ENCODE peak calls at places on chromosomes 5 and 9, in nine cellular contexts. One of them, this sample, is unnamed.

GRCh38 chr9:101398930-101399640 is 434 bp downstream of the ZNF189 start:
- DNase-seq in fibroblast of the aortic adventitia: peak
- DNase-seq in MM.1S: peak
- DNase-seq in left ventricle myocardium inferior: no peak
- DNase-seq in right lobe of liver: peak
- DNase-seq in NB4: peak
- DNase-seq in HFF-Myc: no peak
- DNase-seq in pancreas: peak
- DNase-seq in BJ: no peak
- DNase-seq in this sample: no peak

GRCh38 chr5:111072949-111073682 is 1.6 kb downstream of the TSLP start:
- DNase-seq in fibroblast of the aortic adventitia: peak
- DNase-seq in MM.1S: peak
- DNase-seq in left ventricle myocardium inferior: peak
- DNase-seq in right lobe of liver: peak
- DNase-seq in NB4: peak
- DNase-seq in HFF-Myc: no peak
- DNase-seq in pancreas: peak
- DNase-seq in BJ: no peak
- DNase-seq in this sample: no peak

GRCh38 chr9:87497604-87498045 is at the start of gene DAPK1:
- DNase-seq in fibroblast of the aortic adventitia: peak
- DNase-seq in MM.1S: peak
- DNase-seq in left ventricle myocardium inferior: peak
- DNase-seq in right lobe of liver: peak
- DNase-seq in NB4: no peak
- DNase-seq in HFF-Myc: no peak
- DNase-seq in pancreas: peak
- DNase-seq in BJ: no peak
- DNase-seq in this sample: no peak

GRCh38 chr9:2418619-2419018 is 203.0 kb upstream of the VLDLR start:
- DNase-seq in fibroblast of the aortic adventitia: peak
- DNase-seq in MM.1S: no peak
- DNase-seq in left ventricle myocardium inferior: no peak
- DNase-seq in right lobe of liver: no peak
- DNase-seq in NB4: no peak
- DNase-seq in HFF-Myc: peak
- DNase-seq in pancreas: no peak
- DNase-seq in BJ: no peak
- DNase-seq in this sample: no peak

GRCh38 chr5:24633705-24634325 is 11.0 kb downstream of the CDH10 start:
- DNase-seq in fibroblast of the aortic adventitia: peak
- DNase-seq in MM.1S: peak
- DNase-seq in left ventricle myocardium inferior: no peak
- DNase-seq in right lobe of liver: no peak
- DNase-seq in NB4: peak
- DNase-seq in HFF-Myc: peak
- DNase-seq in pancreas: no peak
- DNase-seq in BJ: no peak
- DNase-seq in this sample: no peak

GRCh38 chr5:178291969-178292825 is 59.6 kb upstream of the PHYKPL start:
- DNase-seq in fibroblast of the aortic adventitia: no peak
- DNase-seq in MM.1S: no peak
- DNase-seq in left ventricle myocardium inferior: no peak
- DNase-seq in right lobe of liver: peak
- DNase-seq in NB4: no peak
- DNase-seq in HFF-Myc: no peak
- DNase-seq in pancreas: peak
- DNase-seq in BJ: no peak
- DNase-seq in this sample: no peak

GRCh38 chr9:86792136-86792535 is 155.2 kb downstream of the GAS1 start:
- DNase-seq in fibroblast of the aortic adventitia: no peak
- DNase-seq in MM.1S: no peak
- DNase-seq in left ventricle myocardium inferior: no peak
- DNase-seq in right lobe of liver: no peak
- DNase-seq in NB4: no peak
- DNase-seq in HFF-Myc: peak
- DNase-seq in pancreas: no peak
- DNase-seq in BJ: no peak
- DNase-seq in this sample: no peak

GRCh38 chr9:73565833-73566465 is 414.3 kb downstream of the ANXA1 start:
- DNase-seq in fibroblast of the aortic adventitia: peak
- DNase-seq in MM.1S: peak
- DNase-seq in left ventricle myocardium inferior: no peak
- DNase-seq in right lobe of liver: peak
- DNase-seq in NB4: peak
- DNase-seq in HFF-Myc: no peak
- DNase-seq in pancreas: no peak
- DNase-seq in BJ: no peak
- DNase-seq in this sample: no peak

GRCh38 chr5:81850494-81850893 is 99.6 kb upstream of the SSBP2 start:
- DNase-seq in fibroblast of the aortic adventitia: peak
- DNase-seq in MM.1S: no peak
- DNase-seq in left ventricle myocardium inferior: no peak
- DNase-seq in right lobe of liver: no peak
- DNase-seq in NB4: peak
- DNase-seq in HFF-Myc: no peak
- DNase-seq in pancreas: no peak
- DNase-seq in BJ: peak
- DNase-seq in this sample: no peak

GRCh38 chr5:1222621-1223277 is 2.4 kb upstream of the SLC6A18 start:
- DNase-seq in fibroblast of the aortic adventitia: no peak
- DNase-seq in MM.1S: no peak
- DNase-seq in left ventricle myocardium inferior: no peak
- DNase-seq in right lobe of liver: no peak
- DNase-seq in NB4: no peak
- DNase-seq in HFF-Myc: no peak
- DNase-seq in pancreas: no peak
- DNase-seq in BJ: no peak
- DNase-seq in this sample: no peak

GRCh38 chr5:3325206-3325605 is 270.4 kb upstream of the IRX1 start:
- DNase-seq in fibroblast of the aortic adventitia: no peak
- DNase-seq in MM.1S: no peak
- DNase-seq in left ventricle myocardium inferior: no peak
- DNase-seq in right lobe of liver: no peak
- DNase-seq in NB4: no peak
- DNase-seq in HFF-Myc: no peak
- DNase-seq in pancreas: no peak
- DNase-seq in BJ: no peak
- DNase-seq in this sample: no peak

DNA sequence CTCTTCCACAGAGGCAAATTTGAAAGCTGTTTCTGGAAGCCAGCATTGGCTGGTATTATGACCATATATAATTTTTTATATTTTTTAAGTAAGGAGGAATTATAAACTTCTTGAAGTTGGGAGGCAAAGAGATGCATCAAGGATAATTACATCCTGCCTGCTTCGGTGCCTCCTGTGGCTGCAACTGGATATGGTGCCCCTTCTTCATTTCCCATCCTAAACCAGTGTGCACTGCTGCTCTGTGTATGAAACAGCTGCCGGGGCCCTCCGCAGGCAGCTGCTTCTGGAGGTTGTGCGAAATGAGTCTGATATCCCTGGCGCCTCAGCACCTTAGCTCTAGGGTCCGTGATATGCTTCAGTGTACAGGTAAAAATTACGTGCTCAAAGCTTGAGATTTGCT is 304.2 kb downstream of the ENC1 start:
- DNase-seq in fibroblast of the aortic adventitia: no peak
- DNase-seq in MM.1S: no peak
- DNase-seq in left ventricle myocardium inferior: no peak
- DNase-seq in right lobe of liver: no peak
- DNase-seq in NB4: no peak
- DNase-seq in HFF-Myc: no peak
- DNase-seq in pancreas: no peak
- DNase-seq in BJ: no peak
- DNase-seq in this sample: no peak
- TF ChIP-seq CTCF in fibroblast of the aortic adventitia: no peak
- TF ChIP-seq CTCF in MM.1S: no peak
- TF ChIP-seq CTCF in left ventricle myocardium inferior: no peak
- TF ChIP-seq CTCF in right lobe of liver: no peak
- TF ChIP-seq CTCF in NB4: peak
- TF ChIP-seq CTCF in HFF-Myc: peak
- TF ChIP-seq CTCF in pancreas: no peak
- TF ChIP-seq CTCF in BJ: no peak
- TF ChIP-seq CTCF in this sample: no peak

GRCh38 chr5:69265931-69266330 is 31.2 kb downstream of the CDK7 start:
- DNase-seq in fibroblast of the aortic adventitia: no peak
- DNase-seq in MM.1S: no peak
- DNase-seq in left ventricle myocardium inferior: no peak
- DNase-seq in right lobe of liver: no peak
- DNase-seq in NB4: peak
- DNase-seq in HFF-Myc: no peak
- DNase-seq in pancreas: no peak
- DNase-seq in BJ: no peak
- DNase-seq in this sample: no peak
- TF ChIP-seq CTCF in fibroblast of the aortic adventitia: peak
- TF ChIP-seq CTCF in MM.1S: peak
- TF ChIP-seq CTCF in left ventricle myocardium inferior: no peak
- TF ChIP-seq CTCF in right lobe of liver: no peak
- TF ChIP-seq CTCF in NB4: peak
- TF ChIP-seq CTCF in HFF-Myc: peak
- TF ChIP-seq CTCF in pancreas: no peak
- TF ChIP-seq CTCF in BJ: peak
- TF ChIP-seq CTCF in this sample: peak

GRCh38 chr5:154997746-154998145 is 15.8 kb upstream of the KIF4B start:
- DNase-seq in fibroblast of the aortic adventitia: no peak
- DNase-seq in MM.1S: no peak
- DNase-seq in left ventricle myocardium inferior: no peak
- DNase-seq in right lobe of liver: no peak
- DNase-seq in NB4: no peak
- DNase-seq in HFF-Myc: no peak
- DNase-seq in pancreas: no peak
- DNase-seq in BJ: no peak
- DNase-seq in this sample: no peak

GRCh38 chr5:154999865-155000264 is 13.7 kb upstream of the KIF4B start:
- DNase-seq in fibroblast of the aortic adventitia: no peak
- DNase-seq in MM.1S: no peak
- DNase-seq in left ventricle myocardium inferior: no peak
- DNase-seq in right lobe of liver: no peak
- DNase-seq in NB4: no peak
- DNase-seq in HFF-Myc: no peak
- DNase-seq in pancreas: no peak
- DNase-seq in BJ: no peak
- DNase-seq in this sample: no peak

GRCh38 chr5:154993461-154993860 is 20.1 kb upstream of the KIF4B start:
- DNase-seq in fibroblast of the aortic adventitia: no peak
- DNase-seq in MM.1S: no peak
- DNase-seq in left ventricle myocardium inferior: no peak
- DNase-seq in right lobe of liver: no peak
- DNase-seq in NB4: peak
- DNase-seq in HFF-Myc: no peak
- DNase-seq in pancreas: no peak
- DNase-seq in BJ: no peak
- DNase-seq in this sample: no peak

GRCh38 chr5:155001523-155001922 is 12.0 kb upstream of the KIF4B start:
- DNase-seq in fibroblast of the aortic adventitia: no peak
- DNase-seq in MM.1S: no peak
- DNase-seq in left ventricle myocardium inferior: no peak
- DNase-seq in right lobe of liver: no peak
- DNase-seq in NB4: no peak
- DNase-seq in HFF-Myc: no peak
- DNase-seq in pancreas: no peak
- DNase-seq in BJ: no peak
- DNase-seq in this sample: no peak

DNA sequence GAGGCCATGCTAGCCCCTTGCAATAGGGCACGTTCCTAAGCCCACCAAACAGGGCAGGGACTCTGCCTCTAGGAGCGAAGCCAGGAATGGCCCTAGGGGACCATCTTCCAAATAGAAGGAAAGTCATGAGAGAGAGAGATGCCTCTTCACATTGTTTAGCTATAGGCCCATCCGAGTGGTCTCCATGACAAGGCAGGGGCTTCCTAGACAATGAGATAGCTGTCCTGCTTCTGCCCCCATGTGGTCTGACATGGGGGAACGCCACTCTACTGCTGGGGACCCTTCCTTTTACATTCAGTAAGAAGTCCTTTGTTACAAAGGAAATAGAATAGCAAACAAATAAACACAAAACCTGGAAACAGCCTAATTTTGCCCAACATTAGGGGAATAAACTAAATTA is 17.9 kb upstream of the KIF4B start:
- DNase-seq in fibroblast of the aortic adventitia: no peak
- DNase-seq in MM.1S: no peak
- DNase-seq in left ventricle myocardium inferior: no peak
- DNase-seq in right lobe of liver: no peak
- DNase-seq in NB4: peak
- DNase-seq in HFF-Myc: no peak
- DNase-seq in pancreas: no peak
- DNase-seq in BJ: no peak
- DNase-seq in this sample: no peak
- TF ChIP-seq CTCF in fibroblast of the aortic adventitia: no peak
- TF ChIP-seq CTCF in MM.1S: no peak
- TF ChIP-seq CTCF in left ventricle myocardium inferior: no peak
- TF ChIP-seq CTCF in right lobe of liver: no peak
- TF ChIP-seq CTCF in NB4: peak
- TF ChIP-seq CTCF in HFF-Myc: peak
- TF ChIP-seq CTCF in pancreas: no peak
- TF ChIP-seq CTCF in BJ: no peak
- TF ChIP-seq CTCF in this sample: peak

GRCh38 chr5:54146390-54146789 is 164.0 kb downstream of the ARL15 start:
- DNase-seq in fibroblast of the aortic adventitia: peak
- DNase-seq in MM.1S: no peak
- DNase-seq in left ventricle myocardium inferior: no peak
- DNase-seq in right lobe of liver: no peak
- DNase-seq in NB4: no peak
- DNase-seq in HFF-Myc: no peak
- DNase-seq in pancreas: no peak
- DNase-seq in BJ: no peak
- DNase-seq in this sample: no peak

GRCh38 chr5:54148858-54149257 is 161.5 kb downstream of the ARL15 start:
- DNase-seq in fibroblast of the aortic adventitia: no peak
- DNase-seq in MM.1S: no peak
- DNase-seq in left ventricle myocardium inferior: no peak
- DNase-seq in right lobe of liver: no peak
- DNase-seq in NB4: no peak
- DNase-seq in HFF-Myc: no peak
- DNase-seq in pancreas: no peak
- DNase-seq in BJ: no peak
- DNase-seq in this sample: no peak

GRCh38 chr5:54146906-54147305 is 163.5 kb downstream of the ARL15 start:
- DNase-seq in fibroblast of the aortic adventitia: peak
- DNase-seq in MM.1S: no peak
- DNase-seq in left ventricle myocardium inferior: no peak
- DNase-seq in right lobe of liver: no peak
- DNase-seq in NB4: no peak
- DNase-seq in HFF-Myc: no peak
- DNase-seq in pancreas: no peak
- DNase-seq in BJ: no peak
- DNase-seq in this sample: no peak

GRCh38 chr5:54150841-54151240 is 159.5 kb downstream of the ARL15 start:
- DNase-seq in fibroblast of the aortic adventitia: no peak
- DNase-seq in MM.1S: no peak
- DNase-seq in left ventricle myocardium inferior: no peak
- DNase-seq in right lobe of liver: no peak
- DNase-seq in NB4: no peak
- DNase-seq in HFF-Myc: no peak
- DNase-seq in pancreas: no peak
- DNase-seq in BJ: no peak
- DNase-seq in this sample: no peak

DNA sequence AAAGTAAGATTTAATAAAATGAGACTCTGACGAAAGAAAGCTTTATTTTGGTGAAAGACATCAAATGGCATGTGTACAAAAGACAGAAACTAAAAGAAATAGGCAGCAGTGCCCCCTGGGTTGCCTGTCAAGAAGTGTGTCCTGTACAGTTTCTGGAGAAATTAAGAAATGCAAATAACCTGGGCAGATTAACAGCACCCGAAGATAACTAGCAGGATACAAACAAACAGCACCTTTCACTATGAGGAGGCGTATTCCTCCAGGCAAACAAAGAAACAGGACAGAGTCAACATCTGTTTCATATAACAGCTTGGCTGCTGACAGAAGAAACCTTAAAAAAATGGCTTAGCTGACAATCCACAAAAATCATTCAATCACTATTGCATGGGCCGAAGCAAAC is 162.3 kb downstream of the ARL15 start:
- DNase-seq in fibroblast of the aortic adventitia: peak
- DNase-seq in MM.1S: no peak
- DNase-seq in left ventricle myocardium inferior: no peak
- DNase-seq in right lobe of liver: no peak
- DNase-seq in NB4: no peak
- DNase-seq in HFF-Myc: no peak
- DNase-seq in pancreas: no peak
- DNase-seq in BJ: no peak
- DNase-seq in this sample: no peak
- TF ChIP-seq CTCF in fibroblast of the aortic adventitia: peak
- TF ChIP-seq CTCF in MM.1S: no peak
- TF ChIP-seq CTCF in left ventricle myocardium inferior: no peak
- TF ChIP-seq CTCF in right lobe of liver: no peak
- TF ChIP-seq CTCF in NB4: no peak
- TF ChIP-seq CTCF in HFF-Myc: no peak
- TF ChIP-seq CTCF in pancreas: no peak
- TF ChIP-seq CTCF in BJ: peak
- TF ChIP-seq CTCF in this sample: peak